ENCODE peak calls at places on chromosome 10, in ten cellular contexts. One of them, this sample, is unnamed.

GRCh38 chr10:55091691-55092328 is 290.8 kb upstream of the PCDH15 start:
- DNase-seq in occipital lobe: no peak
- DNase-seq in fibroblast of pulmonary artery: peak
- DNase-seq in neural crest cell: no peak
- DNase-seq in fibroblast of the aortic adventitia: peak
- DNase-seq in IMR-90: peak
- DNase-seq in activated CD8-positive, alpha-beta memory T cell treated with anti-CD3 and anti-CD28 coated beads for 24 hours: no peak
- DNase-seq in kidney tubule cell: peak
- DNase-seq in effector memory CD8-positive, alpha-beta T cell: no peak
- DNase-seq in keratinocyte: no peak
- DNase-seq in this sample: no peak

GRCh38 chr10:100909506-100910260 is 3.1 kb upstream of the SLF2 start:
- DNase-seq in occipital lobe: no peak
- DNase-seq in fibroblast of pulmonary artery: peak
- DNase-seq in neural crest cell: no peak
- DNase-seq in fibroblast of the aortic adventitia: no peak
- DNase-seq in IMR-90: no peak
- DNase-seq in activated CD8-positive, alpha-beta memory T cell treated with anti-CD3 and anti-CD28 coated beads for 24 hours: no peak
- DNase-seq in kidney tubule cell: no peak
- DNase-seq in effector memory CD8-positive, alpha-beta T cell: no peak
- DNase-seq in keratinocyte: no peak
- DNase-seq in this sample: no peak

GRCh38 chr10:79385804-79386531 is 38.7 kb downstream of the PPIF start:
- DNase-seq in occipital lobe: no peak
- DNase-seq in fibroblast of pulmonary artery: no peak
- DNase-seq in neural crest cell: peak
- DNase-seq in fibroblast of the aortic adventitia: no peak
- DNase-seq in IMR-90: no peak
- DNase-seq in activated CD8-positive, alpha-beta memory T cell treated with anti-CD3 and anti-CD28 coated beads for 24 hours: peak
- DNase-seq in kidney tubule cell: no peak
- DNase-seq in effector memory CD8-positive, alpha-beta T cell: no peak
- DNase-seq in keratinocyte: no peak
- DNase-seq in this sample: peak

GRCh38 chr10:105506258-105506657 is 865.2 kb downstream of the SORCS3 start:
- DNase-seq in occipital lobe: no peak
- DNase-seq in fibroblast of pulmonary artery: no peak
- DNase-seq in neural crest cell: no peak
- DNase-seq in fibroblast of the aortic adventitia: no peak
- DNase-seq in IMR-90: no peak
- DNase-seq in activated CD8-positive, alpha-beta memory T cell treated with anti-CD3 and anti-CD28 coated beads for 24 hours: no peak
- DNase-seq in kidney tubule cell: no peak
- DNase-seq in effector memory CD8-positive, alpha-beta T cell: no peak
- DNase-seq in keratinocyte: no peak
- DNase-seq in this sample: no peak

GRCh38 chr10:132375795-132376297 is 21.2 kb upstream of the PWWP2B start:
- DNase-seq in occipital lobe: no peak
- DNase-seq in fibroblast of pulmonary artery: no peak
- DNase-seq in neural crest cell: no peak
- DNase-seq in fibroblast of the aortic adventitia: no peak
- DNase-seq in IMR-90: no peak
- DNase-seq in activated CD8-positive, alpha-beta memory T cell treated with anti-CD3 and anti-CD28 coated beads for 24 hours: no peak
- DNase-seq in kidney tubule cell: no peak
- DNase-seq in effector memory CD8-positive, alpha-beta T cell: no peak
- DNase-seq in keratinocyte: no peak
- DNase-seq in this sample: no peak

GRCh38 chr10:36358736-36359135 is 716.6 kb upstream of the FZD8 start:
- DNase-seq in occipital lobe: no peak
- DNase-seq in fibroblast of pulmonary artery: no peak
- DNase-seq in neural crest cell: no peak
- DNase-seq in fibroblast of the aortic adventitia: no peak
- DNase-seq in IMR-90: peak
- DNase-seq in activated CD8-positive, alpha-beta memory T cell treated with anti-CD3 and anti-CD28 coated beads for 24 hours: no peak
- DNase-seq in kidney tubule cell: peak
- DNase-seq in effector memory CD8-positive, alpha-beta T cell: no peak
- DNase-seq in keratinocyte: no peak
- DNase-seq in this sample: no peak

GRCh38 chr10:55398463-55398862 is 597.4 kb upstream of the PCDH15 start:
- DNase-seq in occipital lobe: no peak
- DNase-seq in fibroblast of pulmonary artery: no peak
- DNase-seq in neural crest cell: no peak
- DNase-seq in fibroblast of the aortic adventitia: no peak
- DNase-seq in IMR-90: no peak
- DNase-seq in activated CD8-positive, alpha-beta memory T cell treated with anti-CD3 and anti-CD28 coated beads for 24 hours: no peak
- DNase-seq in kidney tubule cell: no peak
- DNase-seq in effector memory CD8-positive, alpha-beta T cell: no peak
- DNase-seq in keratinocyte: no peak
- DNase-seq in this sample: no peak

GRCh38 chr10:131694963-131695813 is 205.6 kb upstream of the PPP2R2D start:
- DNase-seq in occipital lobe: no peak
- DNase-seq in fibroblast of pulmonary artery: no peak
- DNase-seq in neural crest cell: no peak
- DNase-seq in fibroblast of the aortic adventitia: no peak
- DNase-seq in IMR-90: no peak
- DNase-seq in activated CD8-positive, alpha-beta memory T cell treated with anti-CD3 and anti-CD28 coated beads for 24 hours: no peak
- DNase-seq in kidney tubule cell: no peak
- DNase-seq in effector memory CD8-positive, alpha-beta T cell: no peak
- DNase-seq in keratinocyte: no peak
- DNase-seq in this sample: peak

GRCh38 chr10:126459878-126460481 is 71.7 kb upstream of the ADAM12 start:
- DNase-seq in occipital lobe: no peak
- DNase-seq in fibroblast of pulmonary artery: peak
- DNase-seq in neural crest cell: no peak
- DNase-seq in fibroblast of the aortic adventitia: peak
- DNase-seq in IMR-90: peak
- DNase-seq in activated CD8-positive, alpha-beta memory T cell treated with anti-CD3 and anti-CD28 coated beads for 24 hours: no peak
- DNase-seq in kidney tubule cell: peak
- DNase-seq in effector memory CD8-positive, alpha-beta T cell: no peak
- DNase-seq in keratinocyte: no peak
- DNase-seq in this sample: peak

GRCh38 chr10:102500621-102501149 is 1.8 kb downstream of the ACTR1A start:
- DNase-seq in occipital lobe: no peak
- DNase-seq in fibroblast of pulmonary artery: no peak
- DNase-seq in neural crest cell: no peak
- DNase-seq in fibroblast of the aortic adventitia: no peak
- DNase-seq in IMR-90: no peak
- DNase-seq in activated CD8-positive, alpha-beta memory T cell treated with anti-CD3 and anti-CD28 coated beads for 24 hours: no peak
- DNase-seq in kidney tubule cell: no peak
- DNase-seq in effector memory CD8-positive, alpha-beta T cell: no peak
- DNase-seq in keratinocyte: no peak
- DNase-seq in this sample: no peak

GRCh38 chr10:77219046-77219445 is 418.6 kb downstream of the KCNMA1 start:
- DNase-seq in occipital lobe: no peak
- DNase-seq in fibroblast of pulmonary artery: no peak
- DNase-seq in neural crest cell: no peak
- DNase-seq in fibroblast of the aortic adventitia: no peak
- DNase-seq in IMR-90: no peak
- DNase-seq in activated CD8-positive, alpha-beta memory T cell treated with anti-CD3 and anti-CD28 coated beads for 24 hours: no peak
- DNase-seq in kidney tubule cell: no peak
- DNase-seq in effector memory CD8-positive, alpha-beta T cell: no peak
- DNase-seq in keratinocyte: no peak
- DNase-seq in this sample: no peak

GRCh38 chr10:97553575-97554100 is 18.9 kb upstream of the ANKRD2 start:
- DNase-seq in occipital lobe: peak
- DNase-seq in fibroblast of pulmonary artery: peak
- DNase-seq in neural crest cell: peak
- DNase-seq in fibroblast of the aortic adventitia: peak
- DNase-seq in IMR-90: peak
- DNase-seq in activated CD8-positive, alpha-beta memory T cell treated with anti-CD3 and anti-CD28 coated beads for 24 hours: peak
- DNase-seq in kidney tubule cell: peak
- DNase-seq in effector memory CD8-positive, alpha-beta T cell: peak
- DNase-seq in keratinocyte: no peak
- DNase-seq in this sample: no peak

GRCh38 chr10:86315543-86315942 is 51.1 kb downstream of the GRID1 start:
- DNase-seq in occipital lobe: no peak
- DNase-seq in fibroblast of pulmonary artery: no peak
- DNase-seq in neural crest cell: no peak
- DNase-seq in fibroblast of the aortic adventitia: no peak
- DNase-seq in IMR-90: no peak
- DNase-seq in activated CD8-positive, alpha-beta memory T cell treated with anti-CD3 and anti-CD28 coated beads for 24 hours: no peak
- DNase-seq in kidney tubule cell: no peak
- DNase-seq in effector memory CD8-positive, alpha-beta T cell: no peak
- DNase-seq in keratinocyte: no peak
- DNase-seq in this sample: no peak

GRCh38 chr10:114312585-114312984 is 73.5 kb downstream of the VWA2 start:
- DNase-seq in occipital lobe: no peak
- DNase-seq in fibroblast of pulmonary artery: no peak
- DNase-seq in neural crest cell: no peak
- DNase-seq in fibroblast of the aortic adventitia: no peak
- DNase-seq in IMR-90: no peak
- DNase-seq in activated CD8-positive, alpha-beta memory T cell treated with anti-CD3 and anti-CD28 coated beads for 24 hours: no peak
- DNase-seq in kidney tubule cell: no peak
- DNase-seq in effector memory CD8-positive, alpha-beta T cell: no peak
- DNase-seq in keratinocyte: no peak
- DNase-seq in this sample: no peak

GRCh38 chr10:86188326-86188725 is 178.3 kb downstream of the GRID1 start:
- DNase-seq in occipital lobe: no peak
- DNase-seq in fibroblast of pulmonary artery: no peak
- DNase-seq in neural crest cell: no peak
- DNase-seq in fibroblast of the aortic adventitia: no peak
- DNase-seq in IMR-90: no peak
- DNase-seq in activated CD8-positive, alpha-beta memory T cell treated with anti-CD3 and anti-CD28 coated beads for 24 hours: no peak
- DNase-seq in kidney tubule cell: no peak
- DNase-seq in effector memory CD8-positive, alpha-beta T cell: no peak
- DNase-seq in keratinocyte: no peak
- DNase-seq in this sample: peak

GRCh38 chr10:124545756-124546369 is 84.2 kb downstream of the LHPP start:
- DNase-seq in occipital lobe: no peak
- DNase-seq in fibroblast of pulmonary artery: no peak
- DNase-seq in neural crest cell: no peak
- DNase-seq in fibroblast of the aortic adventitia: no peak
- DNase-seq in IMR-90: no peak
- DNase-seq in activated CD8-positive, alpha-beta memory T cell treated with anti-CD3 and anti-CD28 coated beads for 24 hours: no peak
- DNase-seq in kidney tubule cell: no peak
- DNase-seq in effector memory CD8-positive, alpha-beta T cell: no peak
- DNase-seq in keratinocyte: no peak
- DNase-seq in this sample: no peak

GRCh38 chr10:788796-789748 is 99.6 kb upstream of the DIP2C start:
- DNase-seq in occipital lobe: no peak
- DNase-seq in fibroblast of pulmonary artery: peak
- DNase-seq in neural crest cell: peak
- DNase-seq in fibroblast of the aortic adventitia: peak
- DNase-seq in IMR-90: peak
- DNase-seq in activated CD8-positive, alpha-beta memory T cell treated with anti-CD3 and anti-CD28 coated beads for 24 hours: peak
- DNase-seq in kidney tubule cell: peak
- DNase-seq in effector memory CD8-positive, alpha-beta T cell: no peak
- DNase-seq in keratinocyte: no peak
- DNase-seq in this sample: peak

GRCh38 chr10:129958118-129958685 is 5.9 kb downstream of the EBF3 start:
- DNase-seq in occipital lobe: no peak
- DNase-seq in fibroblast of pulmonary artery: peak
- DNase-seq in neural crest cell: no peak
- DNase-seq in fibroblast of the aortic adventitia: peak
- DNase-seq in IMR-90: no peak
- DNase-seq in activated CD8-positive, alpha-beta memory T cell treated with anti-CD3 and anti-CD28 coated beads for 24 hours: no peak
- DNase-seq in kidney tubule cell: no peak
- DNase-seq in effector memory CD8-positive, alpha-beta T cell: no peak
- DNase-seq in keratinocyte: no peak
- DNase-seq in this sample: peak

GRCh38 chr10:104303594-104304178 is 34.6 kb downstream of the ITPRIP start:
- DNase-seq in occipital lobe: no peak
- DNase-seq in fibroblast of pulmonary artery: no peak
- DNase-seq in neural crest cell: no peak
- DNase-seq in fibroblast of the aortic adventitia: no peak
- DNase-seq in IMR-90: no peak
- DNase-seq in activated CD8-positive, alpha-beta memory T cell treated with anti-CD3 and anti-CD28 coated beads for 24 hours: peak
- DNase-seq in kidney tubule cell: no peak
- DNase-seq in effector memory CD8-positive, alpha-beta T cell: peak
- DNase-seq in keratinocyte: no peak
- DNase-seq in this sample: no peak

GRCh38 chr10:67878133-67878532 is 6.3 kb upstream of the SIRT1 start:
- DNase-seq in occipital lobe: no peak
- DNase-seq in fibroblast of pulmonary artery: no peak
- DNase-seq in neural crest cell: no peak
- DNase-seq in fibroblast of the aortic adventitia: no peak
- DNase-seq in IMR-90: no peak
- DNase-seq in activated CD8-positive, alpha-beta memory T cell treated with anti-CD3 and anti-CD28 coated beads for 24 hours: no peak
- DNase-seq in kidney tubule cell: no peak
- DNase-seq in effector memory CD8-positive, alpha-beta T cell: no peak
- DNase-seq in keratinocyte: no peak
- DNase-seq in this sample: peak

GRCh38 chr10:133013478-133013877 is 71.1 kb upstream of the CFAP46 start:
- DNase-seq in occipital lobe: no peak
- DNase-seq in fibroblast of pulmonary artery: no peak
- DNase-seq in neural crest cell: no peak
- DNase-seq in fibroblast of the aortic adventitia: no peak
- DNase-seq in IMR-90: no peak
- DNase-seq in activated CD8-positive, alpha-beta memory T cell treated with anti-CD3 and anti-CD28 coated beads for 24 hours: no peak
- DNase-seq in kidney tubule cell: peak
- DNase-seq in effector memory CD8-positive, alpha-beta T cell: no peak
- DNase-seq in keratinocyte: no peak
- DNase-seq in this sample: no peak

GRCh38 chr10:101303087-101303753 is 50.7 kb upstream of the BTRC start:
- DNase-seq in occipital lobe: no peak
- DNase-seq in fibroblast of pulmonary artery: no peak
- DNase-seq in neural crest cell: no peak
- DNase-seq in fibroblast of the aortic adventitia: no peak
- DNase-seq in IMR-90: no peak
- DNase-seq in activated CD8-positive, alpha-beta memory T cell treated with anti-CD3 and anti-CD28 coated beads for 24 hours: no peak
- DNase-seq in kidney tubule cell: no peak
- DNase-seq in effector memory CD8-positive, alpha-beta T cell: no peak
- DNase-seq in keratinocyte: no peak
- DNase-seq in this sample: no peak

GRCh38 chr10:34918896-34919295 is 103.8 kb upstream of the PARD3 start:
- DNase-seq in occipital lobe: no peak
- DNase-seq in fibroblast of pulmonary artery: no peak
- DNase-seq in neural crest cell: no peak
- DNase-seq in fibroblast of the aortic adventitia: no peak
- DNase-seq in IMR-90: no peak
- DNase-seq in activated CD8-positive, alpha-beta memory T cell treated with anti-CD3 and anti-CD28 coated beads for 24 hours: no peak
- DNase-seq in kidney tubule cell: peak
- DNase-seq in effector memory CD8-positive, alpha-beta T cell: no peak
- DNase-seq in keratinocyte: no peak
- DNase-seq in this sample: no peak